ENCODE peak calls at places on chromosome 11, in four cellular contexts. C, U, P and R are unnamed samples.

GRCh38 chr11:124946735-124947141 is 7.3 kb upstream of the CCDC15 start:
- DNase-seq in U (no peak), P (no peak), C (no peak), R (no peak)

GRCh38 chr11:19861171-19861570 is 148.5 kb downstream of the NAV2 start:
- DNase-seq in C (no peak), P (no peak), U (no peak), R (no peak)

GRCh38 chr11:115672999-115673411 is 168.8 kb upstream of the CADM1 start:
- DNase-seq in C (no peak), P (no peak), U (no peak), R (no peak)

GRCh38 chr11:118021146-118021545 is 35.0 kb downstream of the IL10RA start:
- DNase-seq in U (no peak), P (no peak), C (no peak), R (no peak)

GRCh38 chr11:503179-503981 is 3.7 kb downstream of the RNH1 start:
- DNase-seq in P (no peak), U (no peak), C (no peak), R (no peak)

GRCh38 chr11:32029721-32030120 is 61.2 kb upstream of the RCN1 start:
- DNase-seq in P (no peak), C (no peak), U (no peak), R (no peak)

GRCh38 chr11:69486056-69486772 is 4.8 kb downstream of the LINC01488 start:
- DNase-seq in U (no peak), C (peak), P (no peak), R (no peak)

GRCh38 chr11:130798801-130799200 is 117.5 kb downstream of the SNX19 start:
- DNase-seq in P (no peak), U (no peak), C (no peak), R (no peak)

GRCh38 chr11:88404363-88404762 is 66.8 kb upstream of the CTSC start:
- DNase-seq in C (no peak), U (no peak), P (no peak), R (no peak)